ENCODE peak calls at places on chromosomes 4 and X, in five cellular contexts. U, F, L, B and G are unnamed samples.

GRCh38 chr4:4839471-4839810 is 20.0 kb upstream of the MSX1 start:
- DNase-seq in U (no peak), F (no peak), L (no peak), B (no peak), G (no peak)

GRCh38 chrX:153662266-153662665 is 11.3 kb downstream of the PNCK start:
- DNase-seq in U (peak; percentile 61), F (no peak), L (peak; percentile 88), B (peak; percentile 30), G (no peak)

GRCh38 chr4:8594097-8595038 is 1.8 kb downstream of the CPZ start:
- DNase-seq in U (peak; percentile 58), F (peak; percentile 50), L (peak; percentile 76), B (no peak), G (no peak)

GRCh38 chr4:136505020-136505419 is 1027.3 kb downstream of the PCDH18 start:
- DNase-seq in U (no peak), F (no peak), L (no peak), B (no peak), G (no peak)

GRCh38 chrX:126237524-126237923 is 71.4 kb upstream of the DCAF12L2 start:
- DNase-seq in U (no peak), F (no peak), L (no peak), B (no peak), G (no peak)

GRCh38 chr4:124943145-124943889 is 230.8 kb upstream of the ANKRD50 start:
- DNase-seq in U (no peak), F (no peak), L (no peak), B (no peak), G (no peak)

GRCh38 chr4:102466298-102466697 is 34.9 kb upstream of the NFKB1 start:
- DNase-seq in U (no peak), F (no peak), L (no peak), B (no peak), G (no peak)

GRCh38 chrX:120790118-120790517 is 85.5 kb downstream of the CT47B1 start:
- DNase-seq in U (peak; percentile 20), F (peak; percentile 15), L (peak; percentile 39), B (no peak), G (no peak)

GRCh38 chr4:188428935-188429334 is 289.7 kb downstream of the TRIML1 start:
- DNase-seq in U (no peak), F (no peak), L (peak; percentile 14), B (no peak), G (no peak)

GRCh38 chr4:13289391-13289790 is 194.7 kb downstream of the RAB28 start:
- DNase-seq in U (no peak), F (no peak), L (no peak), B (no peak), G (no peak)

GRCh38 chr4:79576480-79576803 is 168.4 kb upstream of the GK2 start:
- DNase-seq in U (no peak), F (no peak), L (peak; percentile 10), B (no peak), G (peak; percentile 19)

GRCh38 chr4:152054731-152055130 is 293.9 kb upstream of the GATB start:
- DNase-seq in U (no peak), F (no peak), L (no peak), B (no peak), G (no peak)

GRCh38 chrX:405149-405548 is 18.4 kb upstream of the PPP2R3B start:
- DNase-seq in U (no peak), F (no peak), L (no peak), B (no peak), G (no peak)

GRCh38 chrX:132908891-132909290 is 49.5 kb downstream of the HS6ST2 start:
- DNase-seq in U (no peak), F (no peak), L (no peak), B (no peak), G (no peak)

GRCh38 chr4:20253799-20254409 is 2.2 kb downstream of the SLIT2 start:
- DNase-seq in U (no peak), F (peak; percentile 38), L (peak; percentile 68), B (no peak), G (no peak)

GRCh38 chrX:38379088-38379487 is 26.7 kb downstream of the OTC start:
- DNase-seq in U (no peak), F (no peak), L (no peak), B (no peak), G (no peak)

GRCh38 chrX:52576946-52577345 is 60.1 kb upstream of the XAGE1B start:
- DNase-seq in U (peak; percentile 38), F (no peak), L (no peak), B (no peak), G (no peak)

GRCh38 chrX:135295238-135295943 is 13.9 kb upstream of the ETDC start:
- DNase-seq in U (peak; percentile 22), F (peak; percentile 25), L (no peak), B (peak; percentile 37), G (peak; percentile 54)

GRCh38 chr4:99715286-99715685 is 57.7 kb upstream of the C4orf54 start:
- DNase-seq in U (no peak), F (no peak), L (no peak), B (no peak), G (no peak)

GRCh38 chrX:153769158-153769864 is 5.3 kb downstream of the PLXNB3 start:
- DNase-seq in U (no peak), F (no peak), L (peak; percentile 7), B (no peak), G (no peak)

GRCh38 chr4:10578027-10578426 is 106.5 kb downstream of the CLNK start:
- DNase-seq in U (no peak), F (no peak), L (no peak), B (no peak), G (no peak)

GRCh38 chr4:10577018-10577417 is 107.5 kb downstream of the CLNK start:
- DNase-seq in U (no peak), F (no peak), L (no peak), B (no peak), G (no peak)

GRCh38 chr4:10575414-10575813 is 109.2 kb downstream of the CLNK start:
- DNase-seq in U (no peak), F (no peak), L (no peak), B (no peak), G (no peak)

GRCh38 chr4:10577495-10577894 is 107.1 kb downstream of the CLNK start:
- DNase-seq in U (no peak), F (no peak), L (no peak), B (no peak), G (no peak)

GRCh38 chr4:10576236-10576635 is 108.3 kb downstream of the CLNK start:
- DNase-seq in U (no peak), F (no peak), L (no peak), B (no peak), G (no peak)
- H3K27me3 ChIP-seq in U (no peaks in the 10 kb centered on the region), F (no peaks in the 10 kb centered on the region), L (no peaks in the 10 kb centered on the region), B (no peaks in the 10 kb centered on the region), G (no peaks in the 10 kb centered on the region)

GRCh38 chrX:71922697-71923096 is 12.1 kb downstream of the NHSL2 start:
- DNase-seq in U (no peak), F (no peak), L (no peak), B (no peak), G (no peak)

GRCh38 chrX:71923516-71923915 is 12.9 kb downstream of the NHSL2 start:
- DNase-seq in U (no peak), F (no peak), L (no peak), B (no peak), G (no peak)

GRCh38 chrX:71917621-71918341 is 7.1 kb downstream of the NHSL2 start:
- DNase-seq in U (no peak), F (peak; percentile 30), L (no peak), B (no peak), G (no peak)

GRCh38 chrX:71919886-71920285 is 9.2 kb downstream of the NHSL2 start:
- DNase-seq in U (no peak), F (no peak), L (no peak), B (no peak), G (no peak)

GRCh38 chrX:71919436-71919835 is 8.8 kb downstream of the NHSL2 start:
- DNase-seq in U (no peak), F (no peak), L (no peak), B (no peak), G (no peak)
- H3K4me3 ChIP-seq in U (no peak overlapping the region), F (no peak overlapping the region), L (no peak overlapping the region), B (no peak overlapping the region), G (no peak overlapping the region)

GRCh38 chrX:100407147-100407783 is 2.8 kb downstream of the PCDH19 start:
- DNase-seq in U (no peak), F (no peak), L (no peak), B (no peak), G (no peak)
- H3K27me3 ChIP-seq in U (peaks cover 32% of the 10 kb centered on the region), F (peaks cover 5% of the 10 kb centered on the region), L (peaks cover 20% of the 10 kb centered on the region), B (peaks cover 8% of the 10 kb centered on the region), G (peaks cover 71% of the 10 kb centered on the region)

GRCh38 chr4:142500966-142501365 is 345.1 kb downstream of the INPP4B start:
- DNase-seq in U (no peak), F (no peak), L (no peak), B (no peak), G (no peak)
- H3K4me3 ChIP-seq in U (no peak overlapping the region), F (no peak overlapping the region), L (no peak overlapping the region), B (no peak overlapping the region), G (no peak overlapping the region)

DNA sequence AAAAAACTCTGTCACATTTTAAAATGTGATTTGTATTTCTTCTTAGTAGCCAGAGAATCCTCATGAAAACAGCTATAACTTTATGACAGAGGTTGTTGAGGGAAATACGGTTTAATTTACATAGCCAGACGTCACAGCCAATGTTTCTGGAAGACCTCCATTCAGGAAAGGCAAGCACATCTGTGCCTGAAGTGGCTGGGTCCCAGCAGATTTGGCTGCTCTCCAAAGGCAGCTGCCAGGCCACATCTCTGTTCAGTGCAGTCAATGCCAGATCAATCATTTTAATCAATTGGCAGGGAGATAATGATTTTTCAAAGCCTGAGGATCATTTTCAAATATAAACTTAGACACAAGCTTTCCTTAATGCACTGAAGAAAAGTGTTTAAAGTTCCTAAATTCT is 86.5 kb upstream of the ZIC3 start:
- DNase-seq in U (no peak), F (no peak), L (no peak), B (no peak), G (no peak)
- H3K27me3 ChIP-seq in U (no peaks in the 10 kb centered on the region), F (no peaks in the 10 kb centered on the region), L (peaks cover 10% of the 10 kb centered on the region), B (no peaks in the 10 kb centered on the region), G (peaks cover 17% of the 10 kb centered on the region)

GRCh38 chrX:107683931-107684330 is 55.6 kb downstream of the PRPS1 start:
- DNase-seq in U (no peak), F (no peak), L (no peak), B (no peak), G (no peak)
- H3K4me3 ChIP-seq in U (no peak overlapping the region), F (no peak overlapping the region), L (no peak overlapping the region), B (no peak overlapping the region), G (no peak overlapping the region)

GRCh38 chr4:110612631-110613269 is 10.1 kb downstream of the PITX2 start:
- DNase-seq in U (no peak), F (no peak), L (no peak), B (no peak), G (no peak)
- H3K27me3 ChIP-seq in U (peaks cover 87% of the 10 kb centered on the region), F (peaks cover 6% of the 10 kb centered on the region), L (no peaks in the 10 kb centered on the region), B (peaks cover 52% of the 10 kb centered on the region), G (peaks cover 34% of the 10 kb centered on the region)

GRCh38 chrX:112840382-112841113 is at the start of gene AMOT:
- DNase-seq in U (peak; percentile 84), F (peak; percentile 79), L (peak; percentile 99), B (peak; percentile 71), G (peak; percentile 79)

GRCh38 chrX:112841114-112841819 is 636 bp upstream of the AMOT start:
- DNase-seq in U (peak; percentile 83), F (peak; percentile 83), L (peak; percentile 94), B (peak; percentile 68), G (peak; percentile 92)

GRCh38 chrX:112839856-112840255 is 775 bp downstream of the AMOT start:
- DNase-seq in U (no peak), F (no peak), L (no peak), B (no peak), G (no peak)

GRCh38 chrX:112844250-112844649 is 3.6 kb upstream of the AMOT start:
- DNase-seq in U (no peak), F (no peak), L (no peak), B (no peak), G (no peak)

GRCh38 chrX:112841820-112842157 is 1.2 kb upstream of the AMOT start:
- DNase-seq in U (no peak), F (no peak), L (no peak), B (peak; percentile 1), G (no peak)
- H3K4me3 ChIP-seq in U (peak overlapping the region; percentile 38), F (peak overlapping the region; percentile 56), L (peak overlapping the region; percentile 78), B (peak overlapping the region; percentile 84), G (peak overlapping the region; percentile 69)